ENCODE peak calls at places on chromosomes 3 and 15, in four cellular contexts. K, G, M and O are unnamed samples.

GRCh38 chr15:48928877-48929538 is 34.7 kb downstream of the SHC4 start:
- DNase-seq in K (peak), M (no peak), G (no peak), O (no peak)

GRCh38 chr3:124599779-124600693 is 130.2 kb upstream of the UMPS start:
- DNase-seq in G (no peak), K (peak), M (no peak), O (no peak)

GRCh38 chr15:74387988-74388955 is 20.8 kb upstream of the CYP11A1 start:
- DNase-seq in G (peak), M (no peak), K (no peak), O (no peak)

GRCh38 chr3:141972394-141972793 is 96.0 kb downstream of the ATP1B3 start:
- DNase-seq in K (no peak), G (no peak), M (no peak), O (no peak)

GRCh38 chr15:58433597-58434333 is 2.0 kb downstream of the LIPC start:
- DNase-seq in K (no peak), G (no peak), M (no peak), O (no peak)

GRCh38 chr3:101070260-101071121 is 77.3 kb upstream of the ABI3BP start:
- DNase-seq in M (peak), K (no peak), G (peak), O (peak)

GRCh38 chr3:77159182-77159581 is 119.3 kb downstream of the ROBO2 start:
- DNase-seq in G (no peak), K (no peak), M (no peak), O (no peak)

GRCh38 chr3:124083990-124084389 is 92.1 kb upstream of the ROPN1 start:
- DNase-seq in M (no peak), K (no peak), G (no peak), O (no peak)

GRCh38 chr15:48330855-48331795 is at the start of gene DUT:
- DNase-seq in M (peak), K (peak), G (peak), O (peak)

GRCh38 chr15:38559131-38559530 is 5.5 kb downstream of the RASGRP1 start:
- DNase-seq in M (no peak), G (no peak), K (no peak), O (no peak)

GRCh38 chr15:25410649-25411048 is 28.2 kb downstream of the UBE3A start:
- DNase-seq in G (no peak), K (peak), M (no peak), O (no peak)

GRCh38 chr3:55621648-55622047 is 134.5 kb upstream of the WNT5A start:
- DNase-seq in G (no peak), K (no peak), M (no peak), O (no peak)
- H3K27ac ChIP-seq in G (no peak), K (peak), M (no peak), O (no peak)

DNA sequence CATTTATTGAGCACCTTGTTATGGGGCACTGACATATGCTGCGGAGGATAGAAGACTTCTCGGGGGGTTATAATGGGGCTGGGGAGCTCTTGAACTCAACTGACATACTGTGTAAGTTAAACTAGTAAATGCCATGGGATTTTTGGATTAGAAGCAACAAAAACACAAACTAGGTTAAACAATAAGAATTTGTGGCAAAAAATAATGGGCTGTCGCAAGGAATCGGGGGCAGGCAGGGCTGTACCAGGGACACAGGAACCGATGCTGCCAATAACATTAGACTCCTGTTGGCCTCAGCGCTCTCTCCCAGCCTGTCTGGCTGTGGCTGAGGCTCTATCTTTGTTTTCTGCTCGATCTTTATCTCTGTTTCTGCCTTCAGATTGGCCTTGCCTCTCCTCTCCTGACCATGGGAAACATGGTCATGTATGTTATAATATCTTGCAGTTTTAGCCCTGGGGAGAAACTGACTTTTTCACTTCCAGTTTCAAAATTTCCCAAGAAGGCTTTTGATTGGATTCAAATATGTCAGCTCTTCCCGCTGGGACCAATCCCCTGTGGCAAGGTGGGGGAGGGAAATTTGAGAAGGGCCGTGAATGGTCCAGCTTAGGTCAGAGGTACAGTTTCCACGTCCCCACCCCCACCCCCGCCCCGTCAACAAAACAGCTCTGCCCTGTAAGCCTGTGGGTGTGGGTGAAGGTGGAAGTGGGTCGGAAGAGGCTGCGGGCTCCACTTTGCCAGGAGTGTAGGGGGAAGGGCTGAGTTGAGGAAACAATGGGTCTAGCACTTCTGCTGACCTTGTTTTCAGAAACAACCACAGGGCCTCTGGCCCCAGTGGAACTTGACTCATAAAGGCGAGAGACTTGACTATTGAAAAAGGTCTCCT is 161.0 kb upstream of the TBL1XR1 start:
- DNase-seq in G (peak), K (peak), M (peak), O (no peak)
- H3K4me3 ChIP-seq in G (peak), K (no peak), M (peak), O (no peak)

GRCh38 chr3:42519568-42519962 is 17.1 kb downstream of the VIPR1 start:
- DNase-seq in G (no peak), M (no peak), K (no peak), O (no peak)

GRCh38 chr3:42517143-42517542 is 14.7 kb downstream of the VIPR1 start:
- DNase-seq in K (no peak), M (no peak), G (peak), O (no peak)

GRCh38 chr3:42518800-42519567 is 16.5 kb downstream of the VIPR1 start:
- DNase-seq in K (no peak), G (no peak), M (no peak), O (no peak)

GRCh38 chr3:42520906-42521305 is 18.5 kb downstream of the VIPR1 start:
- DNase-seq in K (no peak), G (no peak), M (no peak), O (no peak)

GRCh38 chr3:42520336-42520735 is 17.9 kb downstream of the VIPR1 start:
- DNase-seq in K (no peak), G (no peak), M (no peak), O (no peak)
- H3K27ac ChIP-seq in K (no peak), G (peak), M (no peak), O (no peak)

DNA sequence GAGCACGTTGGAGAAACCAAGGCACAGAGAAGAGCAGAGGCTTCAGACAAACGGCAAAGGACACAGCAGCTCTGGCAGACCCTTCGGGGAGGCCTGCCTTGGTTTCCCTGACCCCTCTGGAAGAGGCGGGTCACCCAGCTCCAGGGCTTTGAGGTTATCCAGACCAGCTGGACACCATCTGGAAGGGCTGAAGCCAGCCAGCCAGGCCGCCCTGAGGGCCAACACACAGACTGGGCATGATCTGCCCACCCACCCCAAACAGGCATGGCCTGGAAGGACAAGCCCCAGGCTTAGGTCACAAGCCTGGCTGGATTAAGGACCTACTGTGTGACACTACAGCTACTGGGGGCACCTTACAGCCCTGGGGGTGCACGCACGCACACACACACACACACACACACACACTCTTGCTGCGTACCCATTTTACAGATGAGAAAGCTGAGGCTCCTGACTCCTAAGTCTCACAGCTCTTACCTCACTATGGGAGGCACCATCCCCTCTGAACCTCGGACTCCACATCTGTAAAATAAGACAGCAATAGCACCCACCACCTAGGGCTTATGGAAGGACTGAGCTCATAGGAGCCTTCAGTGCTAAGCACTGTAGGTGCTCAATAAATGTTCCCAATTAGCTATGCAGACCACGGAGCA is 10.8 kb downstream of the PLXND1 start:
- DNase-seq in G (no peak), K (no peak), M (no peak), O (no peak)
- H3K4me3 ChIP-seq in G (no peak), K (no peak), M (no peak), O (no peak)

GRCh38 chr3:133459400-133459799 is 59.5 kb downstream of the BFSP2 start:
- DNase-seq in K (no peak), G (no peak), M (peak), O (no peak)
- H3K27ac ChIP-seq in K (no peak), G (no peak), M (no peak), O (no peak)

GRCh38 chr3:34216713-34217346 is 418.4 kb downstream of the PDCD6IP start:
- DNase-seq in G (no peak), M (no peak), K (no peak), O (no peak)

GRCh38 chr3:34212175-34212574 is 413.7 kb downstream of the PDCD6IP start:
- DNase-seq in G (no peak), K (no peak), M (no peak), O (no peak)

GRCh38 chr3:34212671-34213070 is 414.2 kb downstream of the PDCD6IP start:
- DNase-seq in K (peak), M (no peak), G (no peak), O (no peak)

GRCh38 chr3:34218706-34219105 is 420.3 kb downstream of the PDCD6IP start:
- DNase-seq in G (no peak), K (no peak), M (no peak), O (no peak)

DNA sequence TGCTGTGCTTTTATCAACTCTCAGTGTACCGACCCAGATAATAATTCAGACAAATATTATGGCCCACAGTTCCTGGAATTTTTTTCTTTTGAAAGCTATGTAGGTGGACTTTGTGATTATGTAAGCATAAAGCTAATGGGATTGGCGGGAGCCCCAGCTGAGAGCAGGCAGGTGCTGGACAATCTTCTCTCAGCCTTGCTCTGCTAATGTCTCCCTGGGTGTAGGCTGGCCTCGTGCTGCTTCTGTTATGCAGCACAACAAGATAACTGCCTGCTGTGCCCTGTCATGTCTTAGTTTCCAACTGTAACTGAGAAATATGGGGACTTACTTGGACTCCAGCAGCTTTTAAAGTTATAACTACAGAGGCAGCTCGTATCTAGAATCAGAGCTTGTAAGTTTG is 415.1 kb downstream of the PDCD6IP start:
- DNase-seq in G (no peak), M (no peak), K (no peak), O (peak)
- H3K4me3 ChIP-seq in G (no peak), M (no peak), K (no peak), O (no peak)

DNA sequence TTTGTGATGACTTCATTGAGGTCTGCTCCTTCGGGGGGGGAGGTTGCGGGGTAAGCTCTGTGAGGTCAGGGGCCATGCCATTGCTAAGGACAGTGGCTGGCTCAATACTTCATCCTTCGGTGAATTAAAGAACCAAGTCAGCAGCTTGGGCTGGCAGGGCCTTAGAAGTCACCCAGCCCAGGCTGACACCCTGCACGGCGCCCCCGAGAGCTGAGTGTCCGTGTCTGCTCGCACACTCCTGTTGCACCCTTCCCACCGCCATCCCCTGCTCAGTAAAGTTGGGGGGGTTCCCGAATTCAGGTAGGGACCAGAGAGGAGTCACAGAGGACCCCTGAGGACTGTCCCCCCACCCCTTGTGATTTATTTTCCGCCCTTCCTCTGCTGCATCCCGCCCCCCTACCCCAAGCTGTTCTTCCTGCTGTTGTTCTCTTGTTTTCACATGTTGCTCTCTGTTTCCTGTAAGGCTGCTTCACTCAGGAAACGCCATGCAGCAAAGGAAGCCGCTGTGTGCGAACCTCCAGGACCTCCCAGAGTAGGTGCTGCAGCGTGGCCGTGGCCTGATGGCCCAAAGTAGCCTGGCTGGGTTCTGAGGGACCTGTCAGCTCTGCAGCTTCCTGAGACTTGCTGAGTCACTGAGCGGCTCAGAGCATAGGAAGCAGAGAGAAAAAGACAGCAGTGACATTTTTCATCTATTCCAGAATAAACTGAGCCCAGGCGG is 14.4 kb downstream of the EFCC1 start:
- DNase-seq in G (peak), M (peak), K (no peak), O (peak)
- H3K27ac ChIP-seq in G (peak), M (peak), K (no peak), O (no peak)

DNA sequence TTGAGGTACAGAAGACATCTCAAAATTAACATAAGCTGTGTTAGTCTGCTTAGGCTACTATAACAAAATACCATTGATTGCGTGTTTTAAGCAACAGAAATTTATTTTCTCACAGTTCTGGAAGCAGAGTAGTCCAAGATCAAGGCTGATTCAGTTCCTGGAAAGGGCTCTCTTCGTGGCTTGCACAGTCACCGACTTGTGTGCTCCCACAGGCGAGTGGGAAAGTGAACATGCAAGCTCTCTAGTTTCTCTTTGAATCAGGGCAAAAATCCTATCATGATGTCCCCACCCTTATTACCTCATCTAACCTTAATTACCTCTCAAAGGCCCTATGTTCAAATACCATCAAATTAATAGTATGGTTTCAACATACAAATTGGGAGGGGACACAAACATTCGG is 505.9 kb downstream of the ZIC1 start:
- DNase-seq in M (no peak), K (peak), G (no peak), O (no peak)
- H3K4me3 ChIP-seq in M (no peak), K (no peak), G (no peak), O (no peak)

GRCh38 chr3:98108162-98108561 is 21.2 kb downstream of the OR5AC2 start:
- DNase-seq in M (no peak), G (no peak), K (no peak), O (no peak)
- H3K27ac ChIP-seq in M (no peak), G (no peak), K (no peak), O (no peak)